ENCODE peak calls at places on chromosomes 4 and X, in ten cellular contexts. One of them, this sample, is unnamed. For H3K4me1, the result is how much of the 10 kb centered on the place peaks cover.

GRCh38 chr4:30856795-30857564 is 136.8 kb downstream of the PCDH7 start:
- DNase-seq in IMR-90: no peak
- DNase-seq in OCI-LY7: no peak
- DNase-seq in upper lobe of right lung: no peak
- DNase-seq in Panc1: no peak
- DNase-seq in body of pancreas: no peak
- DNase-seq in uterus: no peak
- DNase-seq in endodermal cell: no peak
- DNase-seq in ovary: no peak
- DNase-seq in A549: no peak
- DNase-seq in this sample: no peak

GRCh38 chrX:129523076-129524055 is at the start of gene SMARCA1:
- DNase-seq in IMR-90: peak
- DNase-seq in OCI-LY7: no peak
- DNase-seq in upper lobe of right lung: peak
- DNase-seq in Panc1: no peak
- DNase-seq in body of pancreas: peak
- DNase-seq in uterus: peak
- DNase-seq in endodermal cell: peak
- DNase-seq in ovary: peak
- DNase-seq in A549: peak
- DNase-seq in this sample: peak

GRCh38 chrX:13646154-13646549 is 6.8 kb upstream of the TCEANC start:
- DNase-seq in IMR-90: peak
- DNase-seq in OCI-LY7: peak
- DNase-seq in upper lobe of right lung: peak
- DNase-seq in Panc1: no peak
- DNase-seq in body of pancreas: peak
- DNase-seq in uterus: peak
- DNase-seq in endodermal cell: peak
- DNase-seq in ovary: peak
- DNase-seq in A549: peak
- DNase-seq in this sample: peak

GRCh38 chr4:71261001-71261400 is 77.8 kb upstream of the SLC4A4 start:
- DNase-seq in IMR-90: no peak
- DNase-seq in OCI-LY7: no peak
- DNase-seq in upper lobe of right lung: no peak
- DNase-seq in Panc1: no peak
- DNase-seq in body of pancreas: no peak
- DNase-seq in uterus: no peak
- DNase-seq in endodermal cell: no peak
- DNase-seq in ovary: no peak
- DNase-seq in A549: no peak
- DNase-seq in this sample: no peak

GRCh38 chr4:109708990-109709389 is 5.7 kb upstream of the CASP6 start:
- DNase-seq in IMR-90: no peak
- DNase-seq in OCI-LY7: no peak
- DNase-seq in upper lobe of right lung: no peak
- DNase-seq in Panc1: no peak
- DNase-seq in body of pancreas: no peak
- DNase-seq in uterus: no peak
- DNase-seq in endodermal cell: no peak
- DNase-seq in ovary: no peak
- DNase-seq in A549: no peak
- DNase-seq in this sample: no peak

GRCh38 chr4:185202984-185203379 is 818 bp downstream of the CFAP97 start:
- DNase-seq in IMR-90: no peak
- DNase-seq in OCI-LY7: no peak
- DNase-seq in upper lobe of right lung: no peak
- DNase-seq in Panc1: no peak
- DNase-seq in body of pancreas: no peak
- DNase-seq in uterus: no peak
- DNase-seq in endodermal cell: no peak
- DNase-seq in ovary: no peak
- DNase-seq in A549: no peak
- DNase-seq in this sample: no peak

GRCh38 chr4:43992552-43992951 is 456.1 kb downstream of the KCTD8 start:
- DNase-seq in IMR-90: no peak
- DNase-seq in OCI-LY7: no peak
- DNase-seq in upper lobe of right lung: no peak
- DNase-seq in Panc1: no peak
- DNase-seq in body of pancreas: no peak
- DNase-seq in uterus: no peak
- DNase-seq in endodermal cell: no peak
- DNase-seq in ovary: no peak
- DNase-seq in A549: no peak
- DNase-seq in this sample: no peak

GRCh38 chr4:66558651-66559050 is 888.4 kb upstream of the EPHA5 start:
- DNase-seq in IMR-90: no peak
- DNase-seq in OCI-LY7: no peak
- DNase-seq in upper lobe of right lung: no peak
- DNase-seq in Panc1: no peak
- DNase-seq in body of pancreas: no peak
- DNase-seq in uterus: no peak
- DNase-seq in endodermal cell: no peak
- DNase-seq in ovary: no peak
- DNase-seq in A549: no peak
- DNase-seq in this sample: no peak

GRCh38 chr4:108473163-108473720 is 147.1 kb upstream of the RPL34 start:
- DNase-seq in IMR-90: peak
- DNase-seq in OCI-LY7: no peak
- DNase-seq in upper lobe of right lung: no peak
- DNase-seq in Panc1: no peak
- DNase-seq in body of pancreas: no peak
- DNase-seq in uterus: no peak
- DNase-seq in endodermal cell: no peak
- DNase-seq in ovary: no peak
- DNase-seq in A549: no peak
- DNase-seq in this sample: no peak

GRCh38 chrX:150663061-150663460 is 30.1 kb upstream of the MTMR1 start:
- DNase-seq in IMR-90: no peak
- DNase-seq in OCI-LY7: no peak
- DNase-seq in upper lobe of right lung: no peak
- DNase-seq in Panc1: no peak
- DNase-seq in body of pancreas: no peak
- DNase-seq in uterus: no peak
- DNase-seq in endodermal cell: no peak
- DNase-seq in ovary: no peak
- DNase-seq in A549: no peak
- DNase-seq in this sample: no peak

DNA sequence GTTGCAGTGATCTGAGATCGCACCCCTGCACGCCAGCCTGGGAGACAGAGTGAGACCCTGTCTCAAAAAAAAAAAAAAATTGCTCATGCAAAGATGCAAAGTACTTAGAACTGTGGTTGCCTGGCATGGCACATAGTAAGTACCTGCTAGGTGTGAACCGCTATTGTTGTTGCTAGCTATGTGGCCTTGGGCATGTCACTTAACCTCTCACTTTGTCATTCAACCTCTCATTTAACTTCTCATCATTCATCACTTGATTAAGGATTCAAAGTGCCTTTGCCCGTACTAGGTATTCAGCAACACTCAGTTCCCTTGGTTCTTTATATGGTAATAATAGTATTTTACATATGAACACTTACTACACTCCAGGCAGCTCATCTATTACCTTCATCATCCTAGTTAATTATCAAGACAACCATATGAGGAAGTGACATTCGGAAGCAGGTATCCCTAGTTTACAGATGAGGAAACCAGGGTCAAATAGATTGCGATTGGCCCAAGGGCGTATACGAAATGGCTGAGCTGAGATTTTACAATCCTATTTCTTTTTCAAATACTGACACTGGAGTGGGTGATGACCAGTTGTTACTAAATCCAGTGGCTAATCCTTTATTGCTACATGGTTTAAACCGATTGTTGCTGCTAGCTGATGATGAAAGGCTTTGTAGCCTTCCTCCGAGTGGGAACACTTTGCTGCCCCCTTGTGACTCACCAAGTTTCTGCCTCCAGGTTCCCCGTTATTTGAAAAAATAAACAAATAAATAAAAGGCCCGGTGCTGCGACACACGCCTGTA is 28.8 kb upstream of the SOWAHD start:
- DNase-seq in IMR-90: peak
- DNase-seq in OCI-LY7: peak
- DNase-seq in upper lobe of right lung: peak
- DNase-seq in Panc1: peak
- DNase-seq in body of pancreas: peak
- DNase-seq in uterus: peak
- DNase-seq in endodermal cell: peak
- DNase-seq in ovary: peak
- DNase-seq in A549: peak
- DNase-seq in this sample: peak
- TF ChIP-seq CTCF in IMR-90: peak
- TF ChIP-seq CTCF in OCI-LY7: peak
- TF ChIP-seq CTCF in upper lobe of right lung: peak
- TF ChIP-seq CTCF in Panc1: peak
- TF ChIP-seq CTCF in body of pancreas: peak
- TF ChIP-seq CTCF in uterus: peak
- TF ChIP-seq CTCF in endodermal cell: peak
- TF ChIP-seq CTCF in ovary: no peak
- TF ChIP-seq CTCF in A549: peak
- TF ChIP-seq CTCF in this sample: peak

DNA sequence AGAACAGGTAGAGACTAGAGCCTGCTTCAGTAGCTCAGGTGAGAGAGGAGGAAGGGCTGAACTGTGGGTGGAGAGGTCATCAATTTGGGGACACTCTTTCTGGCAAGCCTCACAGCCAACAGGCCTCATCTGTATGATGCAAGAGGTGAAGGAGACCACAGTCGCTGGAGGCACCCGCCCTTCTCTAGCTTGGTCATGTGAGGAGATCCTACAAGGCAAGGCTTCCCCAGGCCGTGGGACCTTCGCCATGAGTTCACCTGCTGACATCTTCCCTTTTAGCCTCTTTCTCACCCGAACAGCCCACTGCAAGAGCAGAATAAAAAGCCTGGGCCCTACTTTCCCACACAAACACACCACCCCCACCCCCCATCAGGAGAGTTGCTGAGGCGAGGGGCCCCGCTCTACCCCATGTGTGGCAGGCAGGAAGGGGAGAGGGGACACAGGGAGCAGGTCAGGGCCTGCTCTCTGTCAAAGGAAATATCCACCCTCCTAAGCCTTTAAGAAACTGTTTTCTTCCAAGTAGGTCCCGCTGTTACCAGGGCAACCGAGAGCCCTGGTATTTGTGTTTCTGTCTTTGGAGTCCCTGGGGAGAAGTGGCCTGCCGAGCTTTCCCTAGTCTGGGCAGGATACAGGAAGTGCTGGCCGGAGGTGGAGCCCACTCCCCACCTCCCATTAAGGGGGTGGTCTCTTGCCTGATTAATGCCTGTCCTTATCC is 8.1 kb downstream of the RTL5 start:
- DNase-seq in IMR-90: peak
- DNase-seq in OCI-LY7: no peak
- DNase-seq in upper lobe of right lung: no peak
- DNase-seq in Panc1: no peak
- DNase-seq in body of pancreas: no peak
- DNase-seq in uterus: no peak
- DNase-seq in endodermal cell: peak
- DNase-seq in ovary: peak
- DNase-seq in A549: no peak
- DNase-seq in this sample: no peak
- H3K4me1 ChIP-seq in IMR-90: under half
- H3K4me1 ChIP-seq in OCI-LY7: under half
- H3K4me1 ChIP-seq in upper lobe of right lung: under half
- H3K4me1 ChIP-seq in Panc1: under half
- H3K4me1 ChIP-seq in body of pancreas: under half
- H3K4me1 ChIP-seq in uterus: under half
- H3K4me1 ChIP-seq in endodermal cell: under half
- H3K4me1 ChIP-seq in ovary: under half
- H3K4me1 ChIP-seq in A549: under half
- H3K4me1 ChIP-seq in this sample: under half

GRCh38 chr4:122658818-122659295 is 38.0 kb upstream of the IL21 start:
- DNase-seq in IMR-90: no peak
- DNase-seq in OCI-LY7: no peak
- DNase-seq in upper lobe of right lung: no peak
- DNase-seq in Panc1: no peak
- DNase-seq in body of pancreas: no peak
- DNase-seq in uterus: no peak
- DNase-seq in endodermal cell: no peak
- DNase-seq in ovary: no peak
- DNase-seq in A549: no peak
- DNase-seq in this sample: no peak

GRCh38 chr4:122662701-122663100 is 41.8 kb upstream of the IL21 start:
- DNase-seq in IMR-90: no peak
- DNase-seq in OCI-LY7: no peak
- DNase-seq in upper lobe of right lung: no peak
- DNase-seq in Panc1: no peak
- DNase-seq in body of pancreas: no peak
- DNase-seq in uterus: no peak
- DNase-seq in endodermal cell: peak
- DNase-seq in ovary: no peak
- DNase-seq in A549: no peak
- DNase-seq in this sample: no peak

GRCh38 chr4:122661176-122661575 is 40.3 kb upstream of the IL21 start:
- DNase-seq in IMR-90: peak
- DNase-seq in OCI-LY7: no peak
- DNase-seq in upper lobe of right lung: no peak
- DNase-seq in Panc1: no peak
- DNase-seq in body of pancreas: no peak
- DNase-seq in uterus: no peak
- DNase-seq in endodermal cell: no peak
- DNase-seq in ovary: no peak
- DNase-seq in A549: no peak
- DNase-seq in this sample: no peak

GRCh38 chr4:122663814-122664610 is 43.1 kb upstream of the IL21 start:
- DNase-seq in IMR-90: peak
- DNase-seq in OCI-LY7: no peak
- DNase-seq in upper lobe of right lung: no peak
- DNase-seq in Panc1: no peak
- DNase-seq in body of pancreas: no peak
- DNase-seq in uterus: no peak
- DNase-seq in endodermal cell: no peak
- DNase-seq in ovary: no peak
- DNase-seq in A549: no peak
- DNase-seq in this sample: no peak

GRCh38 chr4:122661661-122662160 is 40.8 kb upstream of the IL21 start:
- DNase-seq in IMR-90: peak
- DNase-seq in OCI-LY7: no peak
- DNase-seq in upper lobe of right lung: no peak
- DNase-seq in Panc1: no peak
- DNase-seq in body of pancreas: no peak
- DNase-seq in uterus: no peak
- DNase-seq in endodermal cell: no peak
- DNase-seq in ovary: no peak
- DNase-seq in A549: no peak
- DNase-seq in this sample: no peak
- TF ChIP-seq CTCF in IMR-90: no peak
- TF ChIP-seq CTCF in OCI-LY7: no peak
- TF ChIP-seq CTCF in upper lobe of right lung: no peak
- TF ChIP-seq CTCF in Panc1: no peak
- TF ChIP-seq CTCF in body of pancreas: no peak
- TF ChIP-seq CTCF in uterus: no peak
- TF ChIP-seq CTCF in endodermal cell: no peak
- TF ChIP-seq CTCF in ovary: no peak
- TF ChIP-seq CTCF in A549: no peak
- TF ChIP-seq CTCF in this sample: no peak

DNA sequence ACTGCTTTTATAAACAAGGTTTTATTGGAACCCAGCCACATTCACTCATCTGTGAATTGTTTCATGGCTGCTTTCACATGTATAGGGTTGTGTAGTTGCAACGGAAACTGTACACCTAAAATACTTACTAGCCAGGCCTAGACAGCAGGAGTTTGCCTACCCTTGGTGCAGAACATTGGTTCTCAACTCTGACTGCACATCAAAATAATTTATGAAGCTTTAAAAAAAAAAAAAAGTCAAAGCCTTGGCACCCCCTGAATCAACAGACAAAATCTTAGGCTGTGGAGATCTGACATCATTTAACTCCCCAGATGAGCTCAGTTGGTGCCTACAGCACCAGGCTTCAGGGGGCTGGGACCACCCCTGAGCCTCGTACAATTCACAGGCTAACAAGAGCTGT is 27.7 kb downstream of the ADGRA3 start:
- DNase-seq in IMR-90: no peak
- DNase-seq in OCI-LY7: no peak
- DNase-seq in upper lobe of right lung: no peak
- DNase-seq in Panc1: no peak
- DNase-seq in body of pancreas: no peak
- DNase-seq in uterus: no peak
- DNase-seq in endodermal cell: no peak
- DNase-seq in ovary: no peak
- DNase-seq in A549: no peak
- DNase-seq in this sample: no peak
- H3K4me1 ChIP-seq in IMR-90: under half
- H3K4me1 ChIP-seq in OCI-LY7: under half
- H3K4me1 ChIP-seq in upper lobe of right lung: under half
- H3K4me1 ChIP-seq in Panc1: under half
- H3K4me1 ChIP-seq in body of pancreas: under half
- H3K4me1 ChIP-seq in uterus: under half
- H3K4me1 ChIP-seq in endodermal cell: under half
- H3K4me1 ChIP-seq in ovary: under half
- H3K4me1 ChIP-seq in A549: under half
- H3K4me1 ChIP-seq in this sample: under half